ENCODE peak calls at places on chromosome 3, in five cellular contexts. One of them, this sample, is unnamed.

GRCh38 chr3:113304102-113304501 is 92.7 kb downstream of the BOC start:
- DNase-seq in Caco-2: no peak
- DNase-seq in cardiac muscle cell: no peak
- DNase-seq in brain microvascular endothelial cell: no peak
- DNase-seq in tibial nerve: no peak
- DNase-seq in this sample: no peak

GRCh38 chr3:187011915-187012314 is 81.6 kb downstream of the ST6GAL1 start:
- DNase-seq in Caco-2: no peak
- DNase-seq in cardiac muscle cell: no peak
- DNase-seq in brain microvascular endothelial cell: no peak
- DNase-seq in tibial nerve: no peak
- DNase-seq in this sample: no peak

GRCh38 chr3:119323401-119324107 is 29.4 kb downstream of the ARHGAP31 start:
- DNase-seq in Caco-2: no peak
- DNase-seq in cardiac muscle cell: no peak
- DNase-seq in brain microvascular endothelial cell: no peak
- DNase-seq in tibial nerve: no peak
- DNase-seq in this sample: no peak

GRCh38 chr3:148723591-148723990 is 25.9 kb downstream of the AGTR1 start:
- DNase-seq in Caco-2: no peak
- DNase-seq in cardiac muscle cell: peak; percentile 32
- DNase-seq in brain microvascular endothelial cell: peak; percentile 94
- DNase-seq in tibial nerve: no peak
- DNase-seq in this sample: no peak

GRCh38 chr3:48651763-48652162 is 10.9 kb downstream of the CELSR3 start:
- DNase-seq in Caco-2: no peak
- DNase-seq in cardiac muscle cell: no peak
- DNase-seq in brain microvascular endothelial cell: no peak
- DNase-seq in tibial nerve: no peak
- DNase-seq in this sample: no peak

GRCh38 chr3:8768364-8769087 is 887 bp downstream of the OXTR start:
- DNase-seq in Caco-2: no peak
- DNase-seq in cardiac muscle cell: no peak
- DNase-seq in brain microvascular endothelial cell: no peak
- DNase-seq in tibial nerve: no peak
- DNase-seq in this sample: no peak

GRCh38 chr3:42762046-42762724 is 10.9 kb downstream of the CCDC13 start:
- DNase-seq in Caco-2: no peak
- DNase-seq in cardiac muscle cell: no peak
- DNase-seq in brain microvascular endothelial cell: no peak
- DNase-seq in tibial nerve: no peak
- DNase-seq in this sample: no peak

GRCh38 chr3:168040624-168041208 is 55.0 kb downstream of the GOLIM4 start:
- DNase-seq in Caco-2: no peak
- DNase-seq in cardiac muscle cell: peak; percentile 90
- DNase-seq in brain microvascular endothelial cell: peak; percentile 39
- DNase-seq in tibial nerve: no peak
- DNase-seq in this sample: peak; percentile 31

GRCh38 chr3:194212021-194212868 is 76.3 kb downstream of the HES1 start:
- DNase-seq in Caco-2: no peak
- DNase-seq in cardiac muscle cell: no peak
- DNase-seq in brain microvascular endothelial cell: no peak
- DNase-seq in tibial nerve: no peak
- DNase-seq in this sample: no peak

GRCh38 chr3:35739181-35739809 is 100.0 kb downstream of the ARPP21 start:
- DNase-seq in Caco-2: no peak
- DNase-seq in cardiac muscle cell: peak; percentile 39
- DNase-seq in brain microvascular endothelial cell: no peak
- DNase-seq in tibial nerve: no peak
- DNase-seq in this sample: no peak

GRCh38 chr3:136860541-136860940 is 1.5 kb upstream of the NCK1 start:
- DNase-seq in Caco-2: no peak
- DNase-seq in cardiac muscle cell: peak; percentile 21
- DNase-seq in brain microvascular endothelial cell: no peak
- DNase-seq in tibial nerve: no peak
- DNase-seq in this sample: no peak

GRCh38 chr3:157125101-157125500 is 34.8 kb downstream of the CCNL1 start:
- DNase-seq in Caco-2: no peak
- DNase-seq in cardiac muscle cell: no peak
- DNase-seq in brain microvascular endothelial cell: no peak
- DNase-seq in tibial nerve: no peak
- DNase-seq in this sample: no peak

GRCh38 chr3:57309769-57310168 is 17.3 kb upstream of the ASB14 start:
- DNase-seq in Caco-2: no peak
- DNase-seq in cardiac muscle cell: no peak
- DNase-seq in brain microvascular endothelial cell: no peak
- DNase-seq in tibial nerve: no peak
- DNase-seq in this sample: no peak

GRCh38 chr3:34056951-34057390 is 258.5 kb downstream of the PDCD6IP start:
- DNase-seq in Caco-2: no peak
- DNase-seq in cardiac muscle cell: no peak
- DNase-seq in brain microvascular endothelial cell: no peak
- DNase-seq in tibial nerve: no peak
- DNase-seq in this sample: no peak

GRCh38 chr3:48678056-48678455 is 7.7 kb downstream of the NCKIPSD start:
- DNase-seq in Caco-2: no peak
- DNase-seq in cardiac muscle cell: peak; percentile 12
- DNase-seq in brain microvascular endothelial cell: no peak
- DNase-seq in tibial nerve: no peak
- DNase-seq in this sample: no peak

GRCh38 chr3:11510001-11510760 is 133.5 kb downstream of the VGLL4 start:
- DNase-seq in Caco-2: no peak
- DNase-seq in cardiac muscle cell: peak; percentile 45
- DNase-seq in brain microvascular endothelial cell: no peak
- DNase-seq in tibial nerve: no peak
- DNase-seq in this sample: no peak

GRCh38 chr3:158725348-158725966 is 6.8 kb downstream of the RARRES1 start:
- DNase-seq in Caco-2: no peak
- DNase-seq in cardiac muscle cell: peak; percentile 97
- DNase-seq in brain microvascular endothelial cell: peak; percentile 99
- DNase-seq in tibial nerve: no peak
- DNase-seq in this sample: no peak

GRCh38 chr3:122357828-122358617 is 25.0 kb downstream of the MIX23 start:
- DNase-seq in Caco-2: no peak
- DNase-seq in cardiac muscle cell: no peak
- DNase-seq in brain microvascular endothelial cell: no peak
- DNase-seq in tibial nerve: no peak
- DNase-seq in this sample: peak; percentile 76

GRCh38 chr3:122353901-122354401 is 28.9 kb downstream of the CSTA start:
- DNase-seq in Caco-2: no peak
- DNase-seq in cardiac muscle cell: no peak
- DNase-seq in brain microvascular endothelial cell: no peak
- DNase-seq in tibial nerve: no peak
- DNase-seq in this sample: no peak

GRCh38 chr3:122358633-122359032 is 24.4 kb downstream of the MIX23 start:
- DNase-seq in Caco-2: no peak
- DNase-seq in cardiac muscle cell: no peak
- DNase-seq in brain microvascular endothelial cell: no peak
- DNase-seq in tibial nerve: no peak
- DNase-seq in this sample: no peak

GRCh38 chr3:122355612-122356011 is 27.4 kb downstream of the MIX23 start:
- DNase-seq in Caco-2: no peak
- DNase-seq in cardiac muscle cell: no peak
- DNase-seq in brain microvascular endothelial cell: no peak
- DNase-seq in tibial nerve: no peak
- DNase-seq in this sample: no peak

DNA sequence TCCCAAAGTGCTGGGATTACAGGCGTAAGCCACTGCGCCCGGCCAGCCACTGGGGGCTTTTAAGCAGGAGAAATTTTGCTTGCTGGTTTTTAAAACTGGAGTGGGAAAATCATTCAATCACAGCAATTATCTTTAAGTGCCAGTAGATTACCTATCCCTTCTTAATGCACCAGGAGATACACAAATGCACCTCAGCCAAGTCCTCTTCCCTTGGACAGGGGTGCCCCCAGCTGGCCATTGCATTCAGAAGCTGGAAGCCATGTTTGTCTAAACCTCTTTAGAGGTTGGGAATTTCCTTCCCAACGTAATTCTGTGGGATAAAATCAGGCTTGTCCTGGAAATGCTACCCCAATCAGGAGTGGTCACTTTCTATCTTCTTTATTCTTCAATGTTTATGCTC is 26.6 kb downstream of the MIX23 start:
- DNase-seq in Caco-2: peak; percentile 56
- DNase-seq in cardiac muscle cell: peak; percentile 52
- DNase-seq in brain microvascular endothelial cell: no peak
- DNase-seq in tibial nerve: no peak
- DNase-seq in this sample: no peak
- TF ChIP-seq CTCF in Caco-2: peak; percentile 31
- TF ChIP-seq CTCF in cardiac muscle cell: peak; percentile 43
- TF ChIP-seq CTCF in brain microvascular endothelial cell: peak; percentile 67
- TF ChIP-seq CTCF in tibial nerve: no peak
- TF ChIP-seq CTCF in this sample: peak; percentile 39

DNA sequence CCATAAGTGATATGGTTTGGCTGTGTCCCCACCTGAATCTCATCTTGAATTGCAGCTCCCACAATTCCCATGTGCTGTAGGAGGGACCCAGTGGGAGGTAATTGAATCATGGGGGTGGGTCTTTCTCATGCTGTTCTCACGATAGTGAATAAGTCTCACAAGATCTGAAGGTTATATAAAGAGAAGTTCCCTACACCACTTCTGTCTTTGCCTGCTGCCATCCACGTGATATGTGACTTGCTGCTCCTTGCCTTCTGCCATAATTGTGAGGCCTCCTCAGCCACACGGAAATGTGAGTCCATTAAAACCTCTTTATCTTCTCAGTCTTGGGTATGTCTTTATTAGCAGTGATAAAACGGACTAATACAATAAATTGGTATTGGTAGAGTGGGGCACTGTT is 75.0 kb upstream of the CADPS start:
- DNase-seq in Caco-2: no peak
- DNase-seq in cardiac muscle cell: no peak
- DNase-seq in brain microvascular endothelial cell: no peak
- DNase-seq in tibial nerve: no peak
- DNase-seq in this sample: no peak
- H3K4me3 ChIP-seq in Caco-2: no peak overlapping the region
- H3K4me3 ChIP-seq in cardiac muscle cell: no peak overlapping the region
- H3K4me3 ChIP-seq in brain microvascular endothelial cell: no peak overlapping the region
- H3K4me3 ChIP-seq in tibial nerve: no peak overlapping the region
- H3K4me3 ChIP-seq in this sample: no peak overlapping the region

DNA sequence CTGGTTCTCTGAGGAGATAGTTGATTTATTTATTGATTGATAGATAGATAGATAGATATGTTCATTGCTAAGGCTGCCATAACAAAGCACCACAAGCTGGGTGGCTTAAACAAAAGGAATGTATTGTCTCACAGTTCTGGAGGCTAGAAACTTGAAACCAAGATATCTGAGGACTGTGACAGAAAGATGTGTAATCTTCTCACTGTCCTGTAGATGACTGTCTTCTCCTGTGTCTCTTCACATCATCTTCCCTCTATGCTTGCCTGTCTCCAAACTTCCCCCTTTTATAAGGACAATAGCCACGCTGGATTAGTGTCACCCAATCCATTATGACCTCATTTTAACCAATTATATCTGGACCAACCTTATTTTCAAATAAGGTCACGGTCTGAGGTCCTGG is 41.0 kb downstream of the GNB4 start:
- DNase-seq in Caco-2: no peak
- DNase-seq in cardiac muscle cell: no peak
- DNase-seq in brain microvascular endothelial cell: peak; percentile 25
- DNase-seq in tibial nerve: no peak
- DNase-seq in this sample: no peak
- TF ChIP-seq CTCF in Caco-2: no peak
- TF ChIP-seq CTCF in cardiac muscle cell: no peak
- TF ChIP-seq CTCF in brain microvascular endothelial cell: peak; percentile 12
- TF ChIP-seq CTCF in tibial nerve: no peak
- TF ChIP-seq CTCF in this sample: no peak

GRCh38 chr3:143848707-143849106 is 439 bp upstream of the SLC9A9 start:
- DNase-seq in Caco-2: no peak
- DNase-seq in cardiac muscle cell: no peak
- DNase-seq in brain microvascular endothelial cell: no peak
- DNase-seq in tibial nerve: no peak
- DNase-seq in this sample: no peak
- H3K4me3 ChIP-seq in Caco-2: no peak overlapping the region
- H3K4me3 ChIP-seq in cardiac muscle cell: no peak overlapping the region
- H3K4me3 ChIP-seq in brain microvascular endothelial cell: no peak overlapping the region
- H3K4me3 ChIP-seq in tibial nerve: peak overlapping the region; percentile 63
- H3K4me3 ChIP-seq in this sample: no peak overlapping the region

DNA sequence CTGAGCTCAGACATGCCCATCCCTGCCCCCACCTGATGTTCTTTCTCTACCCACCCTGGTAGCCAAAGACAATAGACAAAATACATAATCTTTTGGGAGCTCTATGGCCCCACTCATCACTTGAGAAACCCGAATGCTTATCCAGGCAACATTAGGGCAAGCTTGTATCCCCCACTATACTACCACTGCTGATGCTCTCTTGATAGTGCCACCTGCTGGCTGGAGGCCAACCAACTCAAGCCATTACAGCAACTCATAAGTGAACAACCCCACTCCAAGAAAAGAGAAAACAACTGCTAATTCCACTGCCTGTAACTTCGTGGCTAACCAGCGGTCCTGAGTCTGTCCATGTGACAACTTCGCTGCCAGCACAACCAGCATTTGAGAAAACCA is 342.5 kb upstream of the TGFBR2 start:
- DNase-seq in Caco-2: no peak
- DNase-seq in cardiac muscle cell: no peak
- DNase-seq in brain microvascular endothelial cell: no peak
- DNase-seq in tibial nerve: no peak
- DNase-seq in this sample: no peak
- TF ChIP-seq CTCF in Caco-2: no peak
- TF ChIP-seq CTCF in cardiac muscle cell: no peak
- TF ChIP-seq CTCF in brain microvascular endothelial cell: peak; percentile 12
- TF ChIP-seq CTCF in tibial nerve: no peak
- TF ChIP-seq CTCF in this sample: peak; percentile 5

DNA sequence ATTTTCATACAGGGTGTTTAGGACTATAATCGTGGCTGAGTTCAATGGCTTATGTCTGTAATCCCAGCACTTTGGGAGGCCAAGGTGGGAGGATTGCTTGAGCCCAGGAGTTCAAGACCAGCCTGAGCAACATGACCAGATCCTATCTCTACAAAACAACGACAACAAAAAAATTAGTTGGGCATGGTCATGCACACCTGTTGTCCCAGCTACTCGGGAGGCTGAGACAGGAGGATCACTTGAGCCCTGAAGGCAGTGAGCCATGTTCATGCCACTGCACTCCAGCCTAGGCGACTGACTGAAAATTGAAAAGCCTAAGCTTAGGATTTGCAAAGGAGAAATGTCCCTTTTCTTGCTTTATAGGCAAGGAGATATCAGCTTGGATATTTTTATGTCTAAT is 1.5 kb downstream of the BRK1 start:
- DNase-seq in Caco-2: no peak
- DNase-seq in cardiac muscle cell: no peak
- DNase-seq in brain microvascular endothelial cell: no peak
- DNase-seq in tibial nerve: no peak
- DNase-seq in this sample: no peak
- H3K4me3 ChIP-seq in Caco-2: no peak overlapping the region
- H3K4me3 ChIP-seq in cardiac muscle cell: no peak overlapping the region
- H3K4me3 ChIP-seq in brain microvascular endothelial cell: no peak overlapping the region
- H3K4me3 ChIP-seq in tibial nerve: peak overlapping the region; percentile 87
- H3K4me3 ChIP-seq in this sample: no peak overlapping the region

This sample was measured in retinal pigment epithelial cell.